ENCODE peak calls at places on chromosomes 7 and 10, in eight cellular contexts. Z is MM.1S; A is adrenal gland; D is MG63; T is prostate gland; S is fibroblast of lung; E is CD4-positive, CD25-positive, alpha-beta regulatory T cell; U is endothelial cell of umbilical vein. C is an unnamed sample.

GRCh38 chr7:33805630-33806233 is 99.6 kb upstream of the BMPER start:
- DNase-seq in Z (no peak), A (peak; percentile 60), D (peak; percentile 13), T (no peak), S (peak; percentile 53), E (no peak), U (peak; percentile 77), C (peak; percentile 49)

GRCh38 chr10:46033602-46034011 is 3.2 kb upstream of the NCOA4 start:
- DNase-seq in Z (no peak), A (no peak), D (peak; percentile 82), T (no peak), S (peak; percentile 63), E (no peak), U (peak; percentile 79), C (peak; percentile 35)

GRCh38 chr7:1967512-1968396 is 265.0 kb downstream of the MAD1L1 start:
- DNase-seq in Z (no peak), A (no peak), D (no peak), T (no peak), S (no peak), E (no peak), U (no peak), C (no peak)

GRCh38 chr10:96606946-96607345 is 20.1 kb upstream of the TM9SF3 start:
- DNase-seq in Z (no peak), A (no peak), D (no peak), T (no peak), S (no peak), E (no peak), U (no peak), C (no peak)

GRCh38 chr10:27482984-27483956 is 20.8 kb upstream of the RAB18 start:
- DNase-seq in Z (no peak), A (no peak), D (no peak), T (no peak), S (peak; percentile 4), E (no peak), U (no peak), C (peak; percentile 43)

GRCh38 chr10:21500578-21500910 is 24.9 kb downstream of the SKIDA1 start:
- DNase-seq in Z (no peak), A (no peak), D (no peak), T (no peak), S (no peak), E (no peak), U (no peak), C (no peak)

GRCh38 chr7:65946895-65947294 is 35.1 kb downstream of the GUSB start:
- DNase-seq in Z (no peak), A (peak; percentile 68), D (peak; percentile 40), T (no peak), S (peak; percentile 75), E (no peak), U (peak; percentile 35), C (peak; percentile 25)

GRCh38 chr10:79386637-79387465 is 39.6 kb downstream of the PPIF start:
- DNase-seq in Z (no peak), A (no peak), D (no peak), T (peak; percentile 3), S (no peak), E (no peak), U (no peak), C (no peak)

GRCh38 chr7:67470256-67470751 is 473.7 kb downstream of the TYW1 start:
- DNase-seq in Z (no peak), A (no peak), D (no peak), T (peak; percentile 91), S (no peak), E (no peak), U (no peak), C (peak; percentile 23)

GRCh38 chr7:120052884-120053382 is 220.0 kb upstream of the KCND2 start:
- DNase-seq in Z (no peak), A (peak; percentile 73), D (no peak), T (no peak), S (peak; percentile 100), E (no peak), U (peak; percentile 3), C (peak; percentile 82)

GRCh38 chr7:136957391-136957790 is 88.9 kb downstream of the CHRM2 start:
- DNase-seq in Z (no peak), A (no peak), D (no peak), T (no peak), S (peak; percentile 45), E (no peak), U (no peak), C (peak; percentile 43)

GRCh38 chr7:22566176-22566575 is 66.2 kb upstream of the STEAP1B start:
- DNase-seq in Z (no peak), A (no peak), D (no peak), T (no peak), S (no peak), E (no peak), U (no peak), C (no peak)

GRCh38 chr7:22566592-22566991 is 66.6 kb upstream of the STEAP1B start:
- DNase-seq in Z (no peak), A (no peak), D (no peak), T (no peak), S (no peak), E (no peak), U (no peak), C (no peak)

GRCh38 chr7:22564511-22565045 is 64.6 kb upstream of the STEAP1B start:
- DNase-seq in Z (peak; percentile 23), A (peak; percentile 27), D (peak; percentile 90), T (no peak), S (peak; percentile 81), E (peak; percentile 10), U (peak; percentile 86), C (peak; percentile 31)

GRCh38 chr7:22563621-22564241 is 63.7 kb upstream of the STEAP1B start:
- DNase-seq in Z (no peak), A (no peak), D (peak; percentile 62), T (no peak), S (no peak), E (peak; percentile 16), U (peak; percentile 62), C (no peak)

GRCh38 chr7:22565315-22565811 is 65.4 kb upstream of the STEAP1B start:
- DNase-seq in Z (peak; percentile 64), A (no peak), D (peak; percentile 29), T (no peak), S (peak; percentile 56), E (no peak), U (peak; percentile 69), C (peak; percentile 27)
- H3K27me3 ChIP-seq in Z (no peaks in the 10 kb centered on the region), A (no peaks in the 10 kb centered on the region), D (no peaks in the 10 kb centered on the region), T (no peaks in the 10 kb centered on the region), S (no peaks in the 10 kb centered on the region), E (peaks cover 19% of the 10 kb centered on the region), U (no peaks in the 10 kb centered on the region), C (no peaks in the 10 kb centered on the region)

DNA sequence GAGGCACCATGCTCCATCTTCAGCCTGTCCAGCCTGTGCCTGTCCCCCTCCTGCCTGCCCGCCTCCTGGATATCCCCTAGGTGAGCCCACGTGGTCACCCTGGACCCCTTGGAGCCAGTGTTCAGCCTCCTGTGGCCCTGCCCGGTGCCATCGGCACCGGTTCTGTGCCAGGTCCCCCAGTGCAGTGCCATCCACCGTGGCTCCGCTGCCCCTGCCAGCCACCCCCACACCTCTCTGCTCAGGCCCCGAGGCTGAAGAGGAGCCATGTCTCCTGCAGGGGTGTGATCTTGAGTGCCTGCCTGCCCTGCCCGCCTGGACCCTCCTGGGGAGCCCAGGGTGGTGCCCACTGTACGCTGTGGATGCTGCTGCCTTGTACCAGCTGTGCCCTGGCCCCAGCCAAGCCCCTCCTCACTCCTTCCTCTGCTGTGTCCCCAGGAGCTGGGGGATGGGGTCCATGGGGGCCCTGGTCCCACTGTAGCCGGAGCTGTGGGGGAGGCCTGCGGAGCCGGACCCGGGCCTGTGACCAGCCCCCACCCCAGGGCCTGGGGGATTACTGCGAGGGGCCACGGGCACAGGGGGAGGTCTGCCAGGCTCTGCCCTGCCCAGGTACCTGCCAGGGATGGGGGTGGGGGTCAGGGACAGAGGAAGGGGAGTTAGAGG is 26.2 kb upstream of the ZNF862 start:
- DNase-seq in Z (no peak), A (no peak), D (no peak), T (no peak), S (no peak), E (no peak), U (no peak), C (no peak)
- H3K27me3 ChIP-seq in Z (peaks cover 97% of the 10 kb centered on the region), A (peaks cover 3% of the 10 kb centered on the region), D (no peaks in the 10 kb centered on the region), T (no peaks in the 10 kb centered on the region), S (no peaks in the 10 kb centered on the region), E (peaks cover 2% of the 10 kb centered on the region), U (no peaks in the 10 kb centered on the region), C (peaks cover 32% of the 10 kb centered on the region)

GRCh38 chr10:122550427-122550826 is 10.1 kb upstream of the DMBT1 start:
- DNase-seq in Z (no peak), A (no peak), D (no peak), T (no peak), S (no peak), E (no peak), U (no peak), C (no peak)
- H3K27me3 ChIP-seq in Z (no peaks in the 10 kb centered on the region), A (no peaks in the 10 kb centered on the region), D (no peaks in the 10 kb centered on the region), T (no peaks in the 10 kb centered on the region), S (peaks cover 3% of the 10 kb centered on the region), E (no peaks in the 10 kb centered on the region), U (no peaks in the 10 kb centered on the region), C (no peaks in the 10 kb centered on the region)

DNA sequence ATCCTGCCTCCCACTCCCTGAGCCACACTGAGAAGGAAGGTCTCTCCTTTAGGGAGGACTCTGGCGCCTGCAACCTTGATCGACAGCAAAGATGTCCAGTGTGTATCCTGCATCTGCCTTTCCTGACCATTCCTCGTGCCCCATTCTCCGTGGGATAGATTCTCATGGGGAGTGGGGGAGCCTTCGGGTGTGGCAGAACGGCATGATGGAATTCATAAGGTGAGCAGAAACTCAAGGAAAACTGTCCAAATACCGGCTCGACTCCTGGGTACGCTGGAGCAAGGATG is 633 bp upstream of the RARRES2 start:
- DNase-seq in Z (no peak), A (no peak), D (no peak), T (no peak), S (no peak), E (no peak), U (no peak), C (no peak)
- H3K27me3 ChIP-seq in Z (peaks cover 2% of the 10 kb centered on the region), A (no peaks in the 10 kb centered on the region), D (no peaks in the 10 kb centered on the region), T (peaks cover 2% of the 10 kb centered on the region), S (peaks cover 33% of the 10 kb centered on the region), E (peaks cover 24% of the 10 kb centered on the region), U (peaks cover 35% of the 10 kb centered on the region), C (peaks cover 27% of the 10 kb centered on the region)